ENCODE peak calls at places on chromosomes 13 and 19, in five cellular contexts. D is occipital lobe; W is activated CD4-positive, CD25-positive, alpha-beta regulatory T cell; I is effector memory CD8-positive, alpha-beta T cell; N is stimulated activated CD8-positive, alpha-beta memory T cell treated with anti-CD3 and anti-CD28 coated beads, Interleukin-15, amount 100 ng/mL, for 1 hour. Y is an unnamed sample.

GRCh38 chr19:11137542-11138384 is 17.8 kb downstream of the SPC24 start:
- DNase-seq in D (peak), W (no peak), I (peak), N (no peak), Y (peak)

GRCh38 chr13:78102121-78102677 is 183.6 kb upstream of the EDNRB start:
- DNase-seq in D (no peak), W (no peak), I (no peak), N (no peak), Y (no peak)

GRCh38 chr13:32255744-32256120 is 59.4 kb downstream of the ZAR1L start:
- DNase-seq in D (no peak), W (no peak), I (no peak), N (no peak), Y (no peak)

GRCh38 chr19:50695251-50696064 is 24.1 kb downstream of the SHANK1 start:
- DNase-seq in D (peak), W (no peak), I (no peak), N (no peak), Y (no peak)

GRCh38 chr13:44050450-44051063 is 170.9 kb downstream of the LACC1 start:
- DNase-seq in D (no peak), W (no peak), I (peak), N (no peak), Y (no peak)

GRCh38 chr19:38911388-38912004 is 490 bp downstream of the CCER2 start:
- DNase-seq in D (no peak), W (no peak), I (no peak), N (no peak), Y (no peak)

GRCh38 chr13:46756977-46757376 is 40.0 kb downstream of the ESD start:
- DNase-seq in D (no peak), W (no peak), I (no peak), N (no peak), Y (no peak)

GRCh38 chr19:2039959-2040646 is 10.9 kb downstream of the MKNK2 start:
- DNase-seq in D (no peak), W (no peak), I (no peak), N (no peak), Y (peak)

GRCh38 chr19:27748551-27749152 is 1464.3 kb downstream of the UQCRFS1 start:
- DNase-seq in D (no peak), W (no peak), I (no peak), N (no peak), Y (no peak)

GRCh38 chr19:29660835-29661234 is 4.4 kb upstream of the PLEKHF1 start:
- DNase-seq in D (no peak), W (no peak), I (no peak), N (no peak), Y (no peak)

GRCh38 chr13:99751517-99752199 is 219.9 kb downstream of the ZIC5 start:
- DNase-seq in D (no peak), W (no peak), I (no peak), N (no peak), Y (no peak)

GRCh38 chr13:40129467-40129866 is 474.0 kb downstream of the COG6 start:
- DNase-seq in D (no peak), W (no peak), I (no peak), N (no peak), Y (no peak)

GRCh38 chr13:24361852-24362366 is 52.5 kb downstream of the C1QTNF9 start:
- DNase-seq in D (no peak), W (no peak), I (no peak), N (no peak), Y (no peak)

GRCh38 chr19:44762033-44762432 is 13.5 kb downstream of the BCL3 start:
- DNase-seq in D (no peak), W (no peak), I (no peak), N (no peak), Y (no peak)

GRCh38 chr13:37143901-37144300 is 38.4 kb upstream of the CSNK1A1L start:
- DNase-seq in D (no peak), W (no peak), I (no peak), N (no peak), Y (no peak)

GRCh38 chr19:35436477-35437141 is 11.4 kb upstream of the FFAR2 start:
- DNase-seq in D (no peak), W (no peak), I (no peak), N (no peak), Y (no peak)

GRCh38 chr19:2529473-2529918 is 53.6 kb downstream of the GADD45B start:
- DNase-seq in D (no peak), W (no peak), I (no peak), N (no peak), Y (no peak)

GRCh38 chr19:36013280-36014028 is 559 bp downstream of the ALKBH6 start:
- DNase-seq in D (no peak), W (no peak), I (no peak), N (no peak), Y (no peak)